ENCODE peak calls at places on chromosomes 5 and 9, in eight cellular contexts. R, G, V, X, J, E, U and Y are unnamed samples.
A peak's percentile ranks its signal among the peaks of the same experiment; 100 is the strongest.

GRCh38 chr9:115146581-115147021 is 28.6 kb upstream of the TNC start:
- DNase-seq in X (no peak), U (no peak), R (no peak), E (no peak), G (no peak), J (no peak), V (peak; percentile 69), Y (peak; percentile 6)

GRCh38 chr5:136613243-136613642 is 247.9 kb upstream of the TRPC7 start:
- DNase-seq in U (no peak), R (no peak), V (no peak), G (no peak), X (no peak), E (no peak), J (no peak), Y (no peak)

GRCh38 chr9:2403701-2404100 is 217.9 kb upstream of the VLDLR start:
- DNase-seq in U (no peak), G (no peak), R (no peak), E (no peak), X (no peak), V (no peak), J (no peak), Y (no peak)

GRCh38 chr9:100309992-100310391 is 42.8 kb downstream of the TEX10 start:
- DNase-seq in E (no peak), J (no peak), U (no peak), X (no peak), G (no peak), R (no peak), V (no peak), Y (no peak)

GRCh38 chr9:132242621-132243155 is 80.8 kb downstream of the NTNG2 start:
- DNase-seq in X (no peak), R (no peak), V (no peak), E (no peak), J (no peak), G (no peak), U (peak; percentile 10), Y (no peak)

GRCh38 chr9:16062542-16063240 is 509.8 kb downstream of the CCDC171 start:
- DNase-seq in J (no peak), E (no peak), U (peak; percentile 5), X (no peak), V (no peak), R (no peak), G (no peak), Y (no peak)

GRCh38 chr5:173572431-173573125 is 43.9 kb downstream of the BOD1 start:
- DNase-seq in R (no peak), V (no peak), J (no peak), U (no peak), G (no peak), X (no peak), E (no peak), Y (no peak)

GRCh38 chr9:127835930-127836586 is 18.4 kb downstream of the ENG start:
- DNase-seq in X (peak; percentile 47), J (peak; percentile 52), U (peak; percentile 70), V (peak; percentile 60), G (no peak), E (no peak), R (peak; percentile 76), Y (no peak)

GRCh38 chr9:93660647-93661046 is 84.3 kb downstream of the PHF2 start:
- DNase-seq in J (peak; percentile 41), U (no peak), E (no peak), X (peak; percentile 1), V (no peak), R (no peak), G (peak; percentile 5), Y (no peak)

GRCh38 chr5:527646-528591 is 3.7 kb upstream of the SLC9A3 start:
- DNase-seq in R (no peak), J (peak; percentile 46), V (no peak), E (no peak), G (no peak), X (no peak), U (no peak), Y (no peak)

GRCh38 chr9:114334490-114334889 is 4.8 kb downstream of the ORM2 start:
- DNase-seq in E (no peak), V (no peak), G (no peak), X (no peak), J (no peak), U (no peak), R (no peak), Y (no peak)

GRCh38 chr5:171893290-171893890 is 107.8 kb downstream of the SMIM23 start:
- DNase-seq in J (no peak), X (no peak), G (no peak), V (no peak), R (no peak), U (no peak), E (no peak), Y (no peak)

GRCh38 chr5:175680020-175680419 is 22.1 kb downstream of the HRH2 start:
- DNase-seq in V (no peak), E (no peak), U (no peak), G (no peak), R (no peak), J (peak; percentile 25), X (no peak), Y (no peak)

GRCh38 chr5:178309271-178310008 is 76.8 kb upstream of the PHYKPL start:
- DNase-seq in R (no peak), E (no peak), V (no peak), X (no peak), U (no peak), J (no peak), G (no peak), Y (no peak)

GRCh38 chr9:69455311-69455710 is 130.3 kb downstream of the ENTREP1 start:
- DNase-seq in E (no peak), G (no peak), J (no peak), R (no peak), V (no peak), U (no peak), X (no peak), Y (no peak)

GRCh38 chr9:742914-743594 is 98.4 kb upstream of the DMRT1 start:
- DNase-seq in J (no peak), U (no peak), G (no peak), X (no peak), V (no peak), R (no peak), E (no peak), Y (no peak)

GRCh38 chr9:21995652-21996275 is 1.2 kb downstream of the CDKN2B-AS1 start:
- DNase-seq in U (peak; percentile 64), J (peak; percentile 80), G (peak; percentile 38), X (peak; percentile 45), V (no peak), E (peak; percentile 59), R (peak; percentile 63), Y (no peak)

GRCh38 chr5:170971-171800 is 20.1 kb upstream of the LRRC14B start:
- DNase-seq in J (peak; percentile 38), R (peak; percentile 93), V (no peak), X (no peak), G (no peak), E (no peak), U (no peak), Y (no peak)

GRCh38 chr5:179912386-179912785 is 4.7 kb upstream of the TBC1D9B start:
- DNase-seq in G (no peak), J (no peak), U (no peak), V (no peak), E (no peak), R (no peak), X (no peak), Y (no peak)

GRCh38 chr5:179913461-179913860 is 5.8 kb upstream of the TBC1D9B start:
- DNase-seq in V (no peak), G (no peak), R (no peak), J (no peak), E (no peak), X (no peak), U (no peak), Y (no peak)

GRCh38 chr5:179915406-179915935 is 7.8 kb upstream of the TBC1D9B start:
- DNase-seq in V (no peak), E (no peak), J (no peak), X (no peak), U (no peak), R (no peak), G (no peak), Y (no peak)

GRCh38 chr5:179912951-179913350 is 5.3 kb upstream of the TBC1D9B start:
- DNase-seq in J (no peak), V (no peak), U (no peak), G (no peak), E (no peak), R (no peak), X (no peak), Y (peak; percentile 74)

GRCh38 chr5:179914032-179914755 is 6.5 kb upstream of the TBC1D9B start:
- DNase-seq in J (no peak), R (no peak), X (peak; percentile 39), V (no peak), G (no peak), U (no peak), E (no peak), Y (peak; percentile 48)
- H3K4me3 ChIP-seq in J (no peak overlapping the region), R (no peak overlapping the region), X (no peak overlapping the region), V (no peak overlapping the region), G (no peak overlapping the region), U (no peak overlapping the region), E (no peak overlapping the region), Y (no peak overlapping the region)

GRCh38 chr5:151382576-151382975 is 35.2 kb upstream of the SLC36A2 start:
- DNase-seq in E (no peak), V (no peak), J (no peak), X (no peak), G (no peak), R (no peak), U (no peak), Y (no peak)
- TF ChIP-seq POLR2A in E (no peak), V (no peak), J (no peak), X (no peak), G (no peak), R (no peak), U (no peak), Y (no peak)

DNA sequence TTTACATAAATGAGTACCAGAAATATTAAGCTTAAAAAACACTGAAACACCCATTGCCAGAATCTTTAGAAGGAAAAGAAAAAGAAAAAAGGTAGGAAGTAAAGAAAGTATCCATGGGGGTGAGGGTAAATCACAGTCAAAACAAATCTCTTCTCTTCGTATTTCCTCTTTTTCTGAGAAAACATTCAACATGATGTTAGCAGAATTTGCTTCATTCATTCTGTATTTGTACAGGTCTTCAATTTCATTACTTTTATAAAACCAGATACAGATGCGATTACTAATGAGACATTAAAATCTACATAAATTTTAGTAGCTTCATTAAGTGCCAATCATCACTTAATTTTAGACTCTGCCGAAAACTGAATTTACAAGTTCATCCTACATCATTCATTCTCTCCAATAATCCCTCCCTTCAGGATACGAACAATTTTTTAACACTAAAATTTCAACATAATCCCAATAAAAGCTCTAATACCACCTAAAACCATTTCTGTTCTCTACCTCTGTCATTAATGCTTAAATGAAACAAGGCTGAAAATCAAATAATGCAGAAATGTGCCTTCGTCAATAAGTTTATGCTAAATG is 7.0 kb downstream of the NR3C1 start:
- DNase-seq in G (no peak), J (no peak), E (no peak), R (no peak), X (no peak), U (peak; percentile 13), V (no peak), Y (no peak)
- H3K4me1 ChIP-seq in G (peaks cover 88% of the 10 kb centered on the region), J (peaks cover 35% of the 10 kb centered on the region), E (peaks cover 95% of the 10 kb centered on the region), R (peaks cover 10% of the 10 kb centered on the region), X (peaks cover 29% of the 10 kb centered on the region), U (peaks cover 53% of the 10 kb centered on the region), V (peaks cover 5% of the 10 kb centered on the region), Y (peaks cover 2% of the 10 kb centered on the region)

DNA sequence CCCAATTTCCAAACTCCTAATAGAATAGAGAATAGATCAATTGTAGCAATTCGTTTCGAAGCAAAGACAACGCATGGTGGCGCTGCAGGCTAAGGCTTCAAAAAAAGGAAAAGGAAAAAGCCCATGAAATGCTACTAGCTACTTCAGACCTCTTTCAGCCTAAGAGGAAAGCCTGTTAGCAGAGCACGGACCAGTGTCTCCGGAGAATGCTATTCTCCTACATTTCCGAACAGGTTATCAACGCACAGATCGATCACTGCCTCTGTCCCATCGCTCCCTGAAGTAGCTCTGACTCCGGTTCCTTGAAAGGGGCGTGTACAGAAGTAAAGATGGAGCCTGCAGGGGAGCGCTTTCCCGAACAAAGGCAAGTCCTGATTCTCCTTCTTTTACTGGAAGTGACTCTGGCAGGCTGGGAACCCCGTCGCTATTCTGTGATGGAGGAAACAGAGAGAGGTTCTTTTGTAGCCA is at the start of gene PCDHB15:
- DNase-seq in U (peak; percentile 8), R (peak; percentile 59), E (peak; percentile 30), X (peak; percentile 13), J (no peak), G (peak; percentile 26), V (peak; percentile 19), Y (no peak)
- H3K4me3 ChIP-seq in U (no peak within 1 kb of the TSS), R (peak within 1 kb of the TSS; percentile 21), E (peak within 1 kb of the TSS; percentile 60), X (no peak within 1 kb of the TSS), J (no peak within 1 kb of the TSS), G (no peak within 1 kb of the TSS), V (no peak within 1 kb of the TSS), Y (no peak within 1 kb of the TSS)